ENCODE peak calls at places on chromosomes 11 and 22, in five cellular contexts. B is MCF 10A; H is stimulated activated CD8-positive, alpha-beta memory T cell treated with anti-CD3 and anti-CD28 coated beads, Interleukin-7, amount 100 ng/mL, for 1 hour; A is KBM-7; F is HAP-1. M is an unnamed sample.

GRCh38 chr11:15196704-15197103 is 82.0 kb downstream of the INSC start:
- DNase-seq in B (no peak), H (no peak), A (no peak), F (no peak), M (no peak)

GRCh38 chr11:69882270-69882608 is 63.0 kb upstream of the FGF3 start:
- DNase-seq in B (no peak), H (no peak), A (no peak), F (no peak), M (no peak)

GRCh38 chr11:5277807-5278206 is 8.1 kb upstream of the HBE1 start:
- DNase-seq in B (no peak), H (no peak), A (no peak), F (no peak), M (no peak)

GRCh38 chr11:65945941-65946558 is 770 bp downstream of the TSGA10IP start:
- DNase-seq in B (no peak), H (no peak), A (no peak), F (no peak), M (no peak)

GRCh38 chr22:26670459-26670858 is 13.1 kb downstream of the MIAT start:
- DNase-seq in B (no peak), H (no peak), A (no peak), F (no peak), M (no peak)

GRCh38 chr22:36180038-36180880 is 19.7 kb upstream of the APOL3 start:
- DNase-seq in B (peak; percentile 72), H (peak; percentile 85), A (peak; percentile 74), F (peak; percentile 49), M (no peak)

GRCh38 chr11:117286588-117286987 is 4.6 kb upstream of the BACE1-AS start:
- DNase-seq in B (no peak), H (no peak), A (no peak), F (no peak), M (no peak)

GRCh38 chr11:10494636-10495463 is 39.8 kb downstream of the AMPD3 start:
- DNase-seq in B (no peak), H (no peak), A (no peak), F (no peak), M (no peak)

GRCh38 chr11:99351620-99352019 is 330.9 kb downstream of the CNTN5 start:
- DNase-seq in B (no peak), H (no peak), A (no peak), F (no peak), M (no peak)

GRCh38 chr22:38284042-38284402 is 11.2 kb upstream of the TMEM184B start:
- DNase-seq in B (no peak), H (no peak), A (no peak), F (no peak), M (no peak)

GRCh38 chr11:125690006-125690405 is 9.4 kb upstream of the ACRV1 start:
- DNase-seq in B (no peak), H (no peak), A (no peak), F (no peak), M (no peak)

GRCh38 chr11:122748968-122749687 is 89.2 kb upstream of the CRTAM start:
- DNase-seq in B (peak; percentile 72), H (no peak), A (peak; percentile 62), F (peak; percentile 59), M (no peak)

GRCh38 chr22:36419912-36420882 is 32.4 kb upstream of the MYH9 start:
- DNase-seq in B (no peak), H (no peak), A (no peak), F (no peak), M (no peak)

GRCh38 chr22:46335201-46336118 is at the start of gene TRMU:
- DNase-seq in B (peak; percentile 79), H (peak; percentile 47), A (peak; percentile 84), F (peak; percentile 82), M (peak; percentile 50)

GRCh38 chr11:70048279-70049024 is 29.7 kb upstream of the ANO1 start:
- DNase-seq in B (peak; percentile 8), H (no peak), A (no peak), F (no peak), M (peak; percentile 15)

GRCh38 chr11:125401746-125402145 is 94.3 kb downstream of the FEZ1 start:
- DNase-seq in B (no peak), H (no peak), A (no peak), F (no peak), M (no peak)

GRCh38 chr11:35918716-35919115 is 25.1 kb upstream of the LDLRAD3 start:
- DNase-seq in B (no peak), H (no peak), A (no peak), F (no peak), M (no peak)

GRCh38 chr11:64535811-64536210 is 55.2 kb upstream of the SLC22A12 start:
- DNase-seq in B (no peak), H (no peak), A (no peak), F (no peak), M (no peak)

GRCh38 chr11:130178992-130179391 is 19.4 kb downstream of the ST14 start:
- DNase-seq in B (peak; percentile 49), H (no peak), A (no peak), F (no peak), M (no peak)

GRCh38 chr22:43407591-43407990 is 4.2 kb upstream of the MPPED1 start:
- DNase-seq in B (no peak), H (no peak), A (no peak), F (no peak), M (no peak)

GRCh38 chr11:66222358-66223149 is 45.9 kb upstream of the RAB1B start:
- DNase-seq in B (peak; percentile 92), H (peak; percentile 80), A (peak; percentile 92), F (peak; percentile 77), M (peak; percentile 82)